ENCODE peak calls at places on chromosomes 1 and 21, in nine cellular contexts. X is iris pigment epithelial cell; U is CD4-positive, CD25-positive, alpha-beta regulatory T cell; L is fibroblast of mammary gland; B is right atrium auricular region; H is anterior cingulate cortex; O is LHCN-M2; V is activated CD8-positive, alpha-beta memory T cell treated with anti-CD3 and anti-CD28 coated beads, Interleukin-2, amount 50 U/mL, for 48 hours; E is GOT3. J is an unnamed sample.

GRCh38 chr1:233614173-233614742 is 352 bp downstream of the KCNK1 start:
- DNase-seq in X (peak; percentile 68), U (no peak), L (peak; percentile 49), B (no peak), H (peak; percentile 45), O (no peak), V (peak; percentile 57), E (no peak), J (peak; percentile 47)

GRCh38 chr21:45339430-45340405 is 52.0 kb upstream of the POFUT2 start:
- DNase-seq in X (no peak), U (no peak), L (no peak), B (no peak), H (no peak), O (no peak), V (no peak), E (no peak), J (peak; percentile 67)

GRCh38 chr1:23555949-23556640 is 3.2 kb downstream of the ID3 start:
- DNase-seq in X (peak; percentile 84), U (no peak), L (peak; percentile 75), B (no peak), H (no peak), O (peak; percentile 87), V (no peak), E (no peak), J (peak; percentile 78)

GRCh38 chr1:156104065-156104810 is 10.3 kb upstream of the LMNA start:
- DNase-seq in X (peak; percentile 71), U (peak; percentile 65), L (peak; percentile 88), B (peak; percentile 91), H (no peak), O (peak; percentile 80), V (peak; percentile 75), E (peak; percentile 52), J (peak; percentile 90)

GRCh38 chr1:2821970-2822620 is 20.6 kb upstream of the TTC34 start:
- DNase-seq in X (no peak), U (peak; percentile 27), L (no peak), B (no peak), H (peak; percentile 13), O (no peak), V (peak; percentile 76), E (no peak), J (no peak)

GRCh38 chr1:202237052-202237451 is 43.5 kb downstream of the LGR6 start:
- DNase-seq in X (peak; percentile 21), U (no peak), L (peak; percentile 24), B (no peak), H (no peak), O (peak; percentile 29), V (peak; percentile 69), E (no peak), J (no peak)

GRCh38 chr1:203085528-203086406 is at the start of gene MYOG:
- DNase-seq in X (no peak), U (no peak), L (no peak), B (peak; percentile 21), H (no peak), O (no peak), V (no peak), E (no peak), J (no peak)

GRCh38 chr1:52243221-52243987 is 101.5 kb downstream of the ZFYVE9 start:
- DNase-seq in X (no peak), U (no peak), L (no peak), B (no peak), H (no peak), O (no peak), V (no peak), E (no peak), J (no peak)

GRCh38 chr1:22723151-22723550 is 12.5 kb downstream of the EPHB2 start:
- DNase-seq in X (no peak), U (no peak), L (no peak), B (no peak), H (no peak), O (no peak), V (no peak), E (no peak), J (no peak)

GRCh38 chr1:96999191-96999590 is 277.6 kb downstream of the PTBP2 start:
- DNase-seq in X (no peak), U (no peak), L (no peak), B (no peak), H (no peak), O (no peak), V (no peak), E (no peak), J (peak; percentile 19)

GRCh38 chr1:230868736-230869385 is 540 bp upstream of the C1orf198 start:
- DNase-seq in X (no peak), U (no peak), L (no peak), B (no peak), H (peak; percentile 80), O (no peak), V (no peak), E (no peak), J (peak; percentile 46)

GRCh38 chr21:35381743-35382310 is 332.7 kb upstream of the RUNX1 start:
- DNase-seq in X (no peak), U (no peak), L (no peak), B (no peak), H (no peak), O (no peak), V (no peak), E (no peak), J (no peak)

GRCh38 chr1:114152211-114153050 is 1.2 kb downstream of the SYT6 start:
- DNase-seq in X (peak; percentile 18), U (no peak), L (peak; percentile 25), B (no peak), H (no peak), O (peak; percentile 31), V (peak; percentile 60), E (no peak), J (peak; percentile 12)

GRCh38 chr1:228367798-228368791 is 38.5 kb downstream of the TRIM11 start:
- DNase-seq in X (no peak), U (no peak), L (no peak), B (no peak), H (no peak), O (no peak), V (no peak), E (no peak), J (no peak)

GRCh38 chr1:153945131-153945794 is 1.3 kb downstream of the DENND4B start:
- DNase-seq in X (peak; percentile 53), U (peak; percentile 86), L (peak; percentile 45), B (peak; percentile 69), H (no peak), O (peak; percentile 52), V (peak; percentile 85), E (no peak), J (peak; percentile 60)

GRCh38 chr1:76942549-76942948 is 75.3 kb downstream of the ST6GALNAC5 start:
- DNase-seq in X (peak; percentile 58), U (no peak), L (peak; percentile 92), B (no peak), H (no peak), O (peak; percentile 78), V (no peak), E (no peak), J (peak; percentile 18)

GRCh38 chr1:4963251-4963650 is 308.8 kb downstream of the AJAP1 start:
- DNase-seq in X (peak; percentile 18), U (no peak), L (peak; percentile 6), B (no peak), H (no peak), O (no peak), V (no peak), E (peak; percentile 21), J (no peak)

GRCh38 chr1:16324456-16324890 is 27.8 kb downstream of the FBXO42 start:
- DNase-seq in X (peak; percentile 83), U (no peak), L (peak; percentile 84), B (no peak), H (no peak), O (peak; percentile 80), V (no peak), E (no peak), J (peak; percentile 89)

GRCh38 chr1:183230403-183230802 is 44.3 kb downstream of the LAMC2 start:
- DNase-seq in X (peak; percentile 48), U (no peak), L (peak; percentile 16), B (no peak), H (no peak), O (no peak), V (no peak), E (no peak), J (no peak)

GRCh38 chr1:180360333-180361075 is 130.4 kb downstream of the LHX4 start:
- DNase-seq in X (peak; percentile 62), U (no peak), L (peak; percentile 43), B (no peak), H (no peak), O (peak; percentile 82), V (no peak), E (no peak), J (peak; percentile 49)

GRCh38 chr1:184028854-184029623 is 8.5 kb downstream of the COLGALT2 start:
- DNase-seq in X (no peak), U (no peak), L (no peak), B (no peak), H (peak; percentile 67), O (no peak), V (no peak), E (no peak), J (no peak)

GRCh38 chr1:173093721-173094450 is 43.1 kb upstream of the TNFSF18 start:
- DNase-seq in X (peak; percentile 36), U (no peak), L (no peak), B (no peak), H (no peak), O (peak; percentile 39), V (no peak), E (no peak), J (peak; percentile 10)